ENCODE peak calls at places on chromosomes 5 and 9, in six cellular contexts. Q is A549, P is lower leg skin, X is uterus, L is HCT116, C is ovary. H is an unnamed sample.

GRCh38 chr9:136169495-136169894 is 35.4 kb downstream of the LHX3 start:
- DNase-seq in Q (no peak), P (no peak), X (no peak), L (no peak), C (no peak), H (no peak)

GRCh38 chr5:128154943-128155342 is 71.4 kb downstream of the SLC12A2 start:
- DNase-seq in Q (no peak), P (no peak), X (no peak), L (no peak), C (no peak), H (no peak)

GRCh38 chr5:32276173-32276853 is 36.4 kb downstream of the MTMR12 start:
- DNase-seq in Q (no peak), P (no peak), X (no peak), L (no peak), C (no peak), H (no peak)

GRCh38 chr9:136112541-136112940 is 6.1 kb downstream of the TMEM250 start:
- DNase-seq in Q (no peak), P (no peak), X (no peak), L (no peak), C (no peak), H (no peak)

GRCh38 chr9:88746744-88747398 is 211.9 kb downstream of the NXNL2 start:
- DNase-seq in Q (no peak), P (no peak), X (no peak), L (no peak), C (no peak), H (no peak)

GRCh38 chr9:124411514-124412227 is 3.6 kb downstream of the PSMB7 start:
- DNase-seq in Q (no peak), P (no peak), X (no peak), L (no peak), C (no peak), H (no peak)

GRCh38 chr9:133693116-133693515 is 45.0 kb downstream of the SARDH start:
- DNase-seq in Q (no peak), P (no peak), X (no peak), L (no peak), C (no peak), H (no peak)

GRCh38 chr9:134403682-134404301 is 77.5 kb downstream of the RXRA start:
- DNase-seq in Q (no peak), P (peak), X (peak), L (no peak), C (peak), H (peak)

GRCh38 chr5:26877154-26877553 is 161.2 kb downstream of the CDH9 start:
- DNase-seq in Q (no peak), P (no peak), X (no peak), L (no peak), C (no peak), H (no peak)

GRCh38 chr5:17216974-17217325 is 481 bp upstream of the BASP1 start:
- DNase-seq in Q (peak), P (peak), X (peak), L (no peak), C (peak), H (no peak)

GRCh38 chr5:160463775-160464465 is 42.3 kb downstream of the PTTG1 start:
- DNase-seq in Q (no peak), P (no peak), X (no peak), L (no peak), C (no peak), H (no peak)

GRCh38 chr5:74935752-74936091 is 69.5 kb upstream of the FAM169A start:
- DNase-seq in Q (no peak), P (no peak), X (no peak), L (no peak), C (no peak), H (no peak)

GRCh38 chr5:40681351-40682311 is 1.9 kb downstream of the PTGER4 start:
- DNase-seq in Q (no peak), P (peak), X (no peak), L (no peak), C (no peak), H (peak)

GRCh38 chr9:81028504-81028903 is 660.8 kb downstream of the TLE1 start:
- DNase-seq in Q (peak), P (no peak), X (no peak), L (peak), C (no peak), H (no peak)

GRCh38 chr5:124662261-124662781 is 84.1 kb downstream of the ZNF608 start:
- DNase-seq in Q (peak), P (no peak), X (no peak), L (peak), C (no peak), H (no peak)

GRCh38 chr5:33439905-33440481 is 772 bp upstream of the TARS1 start:
- DNase-seq in Q (no peak), P (no peak), X (no peak), L (no peak), C (no peak), H (no peak)

GRCh38 chr5:143208781-143209510 is 194.5 kb downstream of the NR3C1 start:
- DNase-seq in Q (no peak), P (no peak), X (no peak), L (no peak), C (no peak), H (no peak)

GRCh38 chr9:96189995-96190394 is 112.0 kb downstream of the HSD17B3 start:
- DNase-seq in Q (no peak), P (no peak), X (no peak), L (no peak), C (no peak), H (no peak)

GRCh38 chr9:137428841-137429545 is 5.8 kb downstream of the NOXA1 start:
- DNase-seq in Q (no peak), P (peak), X (no peak), L (no peak), C (peak), H (peak)

GRCh38 chr5:61657010-61657409 is 325.0 kb downstream of the ZSWIM6 start:
- DNase-seq in Q (no peak), P (no peak), X (no peak), L (no peak), C (no peak), H (no peak)

GRCh38 chr5:61662670-61663069 is 330.6 kb downstream of the ZSWIM6 start:
- DNase-seq in Q (no peak), P (no peak), X (no peak), L (no peak), C (no peak), H (no peak)

GRCh38 chr5:61653802-61654580 is 321.9 kb downstream of the ZSWIM6 start:
- DNase-seq in Q (no peak), P (no peak), X (no peak), L (no peak), C (no peak), H (no peak)

GRCh38 chr5:61658592-61659008 is 326.5 kb downstream of the ZSWIM6 start:
- DNase-seq in Q (peak), P (peak), X (peak), L (peak), C (peak), H (peak)

DNA sequence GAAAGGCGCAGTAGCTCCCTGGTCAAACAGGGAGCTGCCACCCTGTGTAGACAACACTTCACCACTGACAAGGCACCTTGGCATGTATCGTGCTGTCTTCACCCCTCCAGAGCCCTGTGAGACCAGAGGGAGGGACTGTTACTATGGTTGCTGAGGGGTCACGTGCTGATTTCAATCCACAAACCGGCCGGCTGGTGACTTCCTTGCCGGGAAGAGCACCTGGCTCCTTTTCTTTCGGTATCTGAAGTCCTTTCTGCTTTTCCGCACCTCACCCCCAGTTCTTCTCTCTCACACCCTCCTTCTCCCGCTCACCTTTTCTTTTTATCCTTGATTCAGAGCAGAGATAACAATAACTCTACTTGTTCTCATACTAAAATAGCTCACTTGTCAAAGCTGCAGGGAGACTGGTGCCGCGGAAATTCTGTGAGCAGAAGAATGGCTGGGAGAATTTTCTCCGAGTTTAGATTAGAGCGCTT is 327.2 kb downstream of the ZSWIM6 start:
- DNase-seq in Q (no peak), P (no peak), X (no peak), L (no peak), C (no peak), H (no peak)
- H3K4me3 ChIP-seq in Q (no peak), P (no peak), X (no peak), L (no peak), C (no peak), H (peak)

DNA sequence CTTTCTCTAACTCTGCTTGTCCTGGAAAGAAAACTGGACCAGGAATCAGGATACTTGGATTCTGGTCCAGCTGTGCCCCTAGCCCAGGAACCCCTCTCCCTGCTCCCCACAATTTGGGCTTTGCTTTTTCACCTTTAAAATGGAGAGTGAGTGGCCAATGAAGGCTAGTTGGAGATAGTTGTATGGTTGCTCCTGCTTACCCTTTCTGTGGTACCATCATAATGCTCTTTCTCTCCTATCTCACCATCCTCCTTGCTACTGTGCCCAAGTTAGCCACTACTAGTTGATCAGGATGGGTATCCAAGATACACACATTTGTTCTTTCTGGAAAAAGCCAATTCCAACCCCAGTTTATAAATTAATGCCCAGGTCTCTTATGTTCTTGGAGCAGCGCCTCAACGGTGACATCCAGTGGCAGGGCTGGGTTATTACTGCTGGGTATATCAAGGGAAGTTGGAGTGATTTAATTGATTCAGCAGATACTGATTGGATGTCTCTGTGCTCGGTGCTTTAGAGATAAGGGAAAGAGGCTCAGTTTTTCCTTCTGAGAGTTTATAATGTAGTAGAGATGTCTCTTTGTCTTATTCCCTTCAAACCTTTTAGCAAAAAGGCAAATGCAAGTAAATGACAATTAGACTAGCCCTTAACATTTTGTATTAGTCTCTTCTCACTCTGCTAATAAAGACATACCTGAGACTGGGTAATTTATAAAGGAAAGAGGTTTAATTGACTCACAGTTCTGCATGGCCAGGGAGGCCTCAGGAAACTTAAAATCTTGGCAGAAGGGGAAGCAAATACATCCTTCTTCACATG is 38.5 kb downstream of the FAXDC2 start:
- DNase-seq in Q (peak), P (no peak), X (peak), L (peak), C (peak), H (peak)
- TF ChIP-seq CTCF in Q (peak), P (no peak), X (peak), L (peak), C (peak), H (peak)

GRCh38 chr5:43120720-43121564 is at the start of gene ZNF131:
- DNase-seq in Q (peak), P (peak), X (peak), L (peak), C (peak), H (peak)
- TF ChIP-seq POLR2A in Q (peak), P (no peak), X (no peak), L (peak), C (peak), H (peak)

GRCh38 chr5:115384587-115385375 is 88.3 kb upstream of the CCDC112 start:
- DNase-seq in Q (no peak), P (no peak), X (no peak), L (no peak), C (no peak), H (no peak)

GRCh38 chr5:115387816-115388215 is 91.4 kb upstream of the CCDC112 start:
- DNase-seq in Q (no peak), P (no peak), X (no peak), L (no peak), C (no peak), H (no peak)

GRCh38 chr5:115389799-115390382 is 93.4 kb upstream of the CCDC112 start:
- DNase-seq in Q (no peak), P (no peak), X (no peak), L (no peak), C (no peak), H (no peak)

GRCh38 chr5:115389074-115389798 is 92.8 kb upstream of the CCDC112 start:
- DNase-seq in Q (no peak), P (no peak), X (no peak), L (no peak), C (no peak), H (no peak)

DNA sequence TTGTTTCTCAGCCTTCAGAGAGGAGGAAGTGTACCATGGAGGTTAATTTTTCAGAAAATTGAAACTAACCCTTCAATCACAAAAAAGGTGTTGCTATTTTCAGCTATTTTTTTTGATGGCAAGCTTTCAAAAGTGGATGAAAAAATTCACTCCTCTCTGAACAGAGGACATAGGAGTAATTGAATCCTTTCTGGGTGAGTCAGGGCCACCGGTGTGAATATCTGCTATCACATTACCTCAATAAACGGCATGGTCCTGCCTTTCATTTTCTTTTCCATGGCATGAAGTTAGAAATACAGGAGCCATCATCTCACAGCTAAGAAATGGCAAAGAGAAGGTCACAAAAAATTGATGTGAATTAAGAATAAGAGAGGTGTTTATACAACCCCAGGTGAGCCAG is 90.2 kb upstream of the CCDC112 start:
- DNase-seq in Q (no peak), P (no peak), X (no peak), L (no peak), C (no peak), H (no peak)
- H3K4me3 ChIP-seq in Q (no peak), P (no peak), X (no peak), L (no peak), C (no peak), H (no peak)

GRCh38 chr9:34254966-34255825 is 73.9 kb downstream of the KIF24 start:
- DNase-seq in Q (no peak), P (peak), X (peak), L (no peak), C (peak), H (no peak)

GRCh38 chr9:34252016-34252415 is 73.2 kb downstream of the UBAP1 start:
- DNase-seq in Q (no peak), P (peak), X (no peak), L (no peak), C (no peak), H (no peak)

GRCh38 chr9:34252670-34253459 is 74.0 kb downstream of the UBAP1 start:
- DNase-seq in Q (peak), P (peak), X (peak), L (peak), C (peak), H (peak)

GRCh38 chr9:34254141-34254913 is 74.7 kb downstream of the KIF24 start:
- DNase-seq in Q (peak), P (peak), X (peak), L (peak), C (peak), H (no peak)

DNA sequence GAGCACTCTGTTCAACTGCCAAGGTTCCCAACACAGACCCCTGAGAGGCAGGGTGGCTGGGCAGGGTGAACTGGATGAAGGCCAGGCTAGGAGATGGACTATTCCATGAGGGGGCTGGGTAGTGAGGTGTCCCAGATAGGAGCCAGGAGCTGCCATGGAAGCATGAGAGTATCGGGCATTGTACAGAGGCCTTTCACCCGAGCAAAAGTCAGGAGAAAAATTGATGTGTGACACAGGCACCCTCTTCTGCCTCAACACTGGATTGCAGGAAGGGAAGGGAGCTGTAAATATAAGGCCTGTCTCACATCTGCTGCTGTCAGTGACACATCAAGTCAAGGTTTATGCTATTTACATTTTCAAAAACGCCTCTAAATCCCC is 74.6 kb downstream of the UBAP1 start:
- DNase-seq in Q (no peak), P (peak), X (no peak), L (no peak), C (peak), H (no peak)
- TF ChIP-seq CTCF in Q (no peak), P (no peak), X (peak), L (no peak), C (peak), H (no peak)

GRCh38 chr5:56815657-56816545 is 552 bp downstream of the MAP3K1 start:
- DNase-seq in Q (peak), P (peak), X (peak), L (no peak), C (peak), H (peak)
- TF ChIP-seq POLR2A in Q (no peak), P (no peak), X (no peak), L (no peak), C (no peak), H (no peak)

GRCh38 chr5:170296036-170296934 is 1.3 kb downstream of the LCP2 start:
- DNase-seq in Q (no peak), P (no peak), X (no peak), L (no peak), C (no peak), H (no peak)
- H3K4me3 ChIP-seq in Q (no peak), P (peak), X (no peak), L (no peak), C (no peak), H (peak)

DNA sequence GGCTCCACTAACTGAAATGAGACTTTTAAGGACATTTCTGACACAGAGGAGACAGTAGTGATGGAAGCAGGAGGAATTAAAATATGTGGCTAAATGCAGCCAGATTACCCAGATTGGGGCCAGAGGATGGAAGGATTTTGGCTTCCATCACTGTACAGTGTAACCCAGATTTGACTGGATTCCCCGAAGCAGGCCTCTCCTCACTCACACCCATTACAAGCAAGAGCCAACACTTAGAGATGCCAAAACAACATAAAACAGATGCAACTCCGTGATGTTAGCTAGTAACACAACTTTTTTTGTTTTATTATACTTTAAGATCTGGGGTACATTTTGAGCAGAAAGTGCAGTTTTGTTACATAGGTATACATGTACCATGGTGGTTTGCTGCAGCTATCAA is 17.7 kb downstream of the TEK start:
- DNase-seq in Q (no peak), P (no peak), X (no peak), L (no peak), C (no peak), H (no peak)
- TF ChIP-seq CTCF in Q (no peak), P (no peak), X (no peak), L (no peak), C (no peak), H (no peak)

H was measured in Peyer's patch.